ENCODE peak calls at places on chromosomes 7 and 10, in nine cellular contexts. H is AG10803, E is HL-60, X is HFF-Myc, T is heart left ventricle, I is adrenal gland, N is SJSA1, K is A549, Z is tibial nerve. O is an unnamed sample.

GRCh38 chr7:7920056-7920455 is 48.5 kb upstream of the GLCCI1 start:
- DNase-seq in H (no peak), E (no peak), X (no peak), T (no peak), I (no peak), N (no peak), K (no peak), Z (no peak), O (no peak)

GRCh38 chr10:99682752-99683151 is 23.4 kb downstream of the ENTPD7 start:
- DNase-seq in H (no peak), E (peak), X (no peak), T (no peak), I (no peak), N (no peak), K (peak), Z (no peak), O (no peak)

GRCh38 chr10:51170518-51171245 is 96.4 kb downstream of the PRKG1 start:
- DNase-seq in H (peak), E (no peak), X (no peak), T (no peak), I (no peak), N (no peak), K (no peak), Z (no peak), O (no peak)

GRCh38 chr10:11579885-11580284 is 31.6 kb downstream of the USP6NL start:
- DNase-seq in H (no peak), E (no peak), X (no peak), T (no peak), I (no peak), N (no peak), K (no peak), Z (no peak), O (no peak)

GRCh38 chr10:111716032-111716431 is 467.5 kb downstream of the GPAM start:
- DNase-seq in H (no peak), E (no peak), X (no peak), T (no peak), I (no peak), N (no peak), K (no peak), Z (no peak), O (no peak)

GRCh38 chr7:47071866-47072265 is 510.0 kb downstream of the TNS3 start:
- DNase-seq in H (no peak), E (no peak), X (no peak), T (no peak), I (no peak), N (no peak), K (no peak), Z (no peak), O (no peak)

GRCh38 chr10:77919713-77920108 is 6.8 kb downstream of the DLG5 start:
- DNase-seq in H (peak), E (no peak), X (no peak), T (no peak), I (no peak), N (peak), K (peak), Z (no peak), O (no peak)

GRCh38 chr10:58660577-58661255 is 148.0 kb downstream of the BICC1 start:
- DNase-seq in H (peak), E (no peak), X (no peak), T (no peak), I (no peak), N (no peak), K (no peak), Z (no peak), O (no peak)

GRCh38 chr7:123718773-123719480 is 29.9 kb downstream of the WASL start:
- DNase-seq in H (no peak), E (no peak), X (no peak), T (no peak), I (no peak), N (no peak), K (no peak), Z (no peak), O (no peak)

GRCh38 chr7:27095050-27095896 is 527 bp downstream of the HOXA1 start:
- DNase-seq in H (no peak), E (peak), X (no peak), T (no peak), I (no peak), N (no peak), K (no peak), Z (no peak), O (no peak)

GRCh38 chr10:128318868-128319267 is 192.6 kb upstream of the MKI67 start:
- DNase-seq in H (no peak), E (no peak), X (no peak), T (no peak), I (no peak), N (no peak), K (no peak), Z (no peak), O (no peak)

GRCh38 chr7:75575488-75576112 is 83.5 kb downstream of the SPDYE5 start:
- DNase-seq in H (peak), E (no peak), X (peak), T (no peak), I (no peak), N (no peak), K (no peak), Z (no peak), O (no peak)

GRCh38 chr7:805261-805660 is 27.0 kb upstream of the SUN1 start:
- DNase-seq in H (no peak), E (no peak), X (no peak), T (peak), I (peak), N (no peak), K (no peak), Z (peak), O (peak)

GRCh38 chr7:31061185-31061584 is 9.1 kb downstream of the ADCYAP1R1 start:
- DNase-seq in H (no peak), E (no peak), X (no peak), T (no peak), I (no peak), N (no peak), K (peak), Z (no peak), O (no peak)

GRCh38 chr7:497346-497745 is 22.3 kb downstream of the PDGFA start:
- DNase-seq in H (no peak), E (no peak), X (no peak), T (no peak), I (no peak), N (no peak), K (no peak), Z (no peak), O (no peak)

GRCh38 chr7:52410032-52410431 is 625.4 kb upstream of the POM121L12 start:
- DNase-seq in H (no peak), E (no peak), X (no peak), T (no peak), I (no peak), N (no peak), K (no peak), Z (no peak), O (no peak)

GRCh38 chr10:45059632-45060031 is 58.9 kb downstream of the ZNF22 start:
- DNase-seq in H (no peak), E (no peak), X (no peak), T (no peak), I (no peak), N (no peak), K (no peak), Z (no peak), O (no peak)

GRCh38 chr7:47100815-47101435 is 481.0 kb downstream of the TNS3 start:
- DNase-seq in H (peak), E (peak), X (no peak), T (peak), I (peak), N (peak), K (peak), Z (no peak), O (peak)

GRCh38 chr10:82251222-82251977 is 376.4 kb downstream of the NRG3 start:
- DNase-seq in H (no peak), E (no peak), X (no peak), T (no peak), I (no peak), N (no peak), K (no peak), Z (no peak), O (no peak)

GRCh38 chr10:77837248-77837924 is 89.2 kb downstream of the DLG5 start:
- DNase-seq in H (peak), E (peak), X (peak), T (no peak), I (no peak), N (no peak), K (peak), Z (no peak), O (no peak)

GRCh38 chr10:132130286-132131265 is 56.2 kb upstream of the DPYSL4 start:
- DNase-seq in H (no peak), E (no peak), X (no peak), T (no peak), I (no peak), N (no peak), K (no peak), Z (no peak), O (no peak)

GRCh38 chr7:55964261-55964801 is at the start of gene NIPSNAP2:
- DNase-seq in H (no peak), E (peak), X (no peak), T (no peak), I (peak), N (peak), K (peak), Z (no peak), O (peak)

GRCh38 chr7:130903358-130903974 is 169.5 kb upstream of the KLF14 start:
- DNase-seq in H (peak), E (no peak), X (peak), T (no peak), I (peak), N (no peak), K (peak), Z (no peak), O (no peak)

GRCh38 chr7:123723913-123724312 is 24.9 kb downstream of the WASL start:
- DNase-seq in H (no peak), E (no peak), X (no peak), T (no peak), I (no peak), N (no peak), K (no peak), Z (no peak), O (no peak)

GRCh38 chr10:133309720-133310398 is 1.1 kb downstream of the ZNF511 start:
- DNase-seq in H (no peak), E (peak), X (no peak), T (no peak), I (no peak), N (no peak), K (no peak), Z (no peak), O (peak)

DNA sequence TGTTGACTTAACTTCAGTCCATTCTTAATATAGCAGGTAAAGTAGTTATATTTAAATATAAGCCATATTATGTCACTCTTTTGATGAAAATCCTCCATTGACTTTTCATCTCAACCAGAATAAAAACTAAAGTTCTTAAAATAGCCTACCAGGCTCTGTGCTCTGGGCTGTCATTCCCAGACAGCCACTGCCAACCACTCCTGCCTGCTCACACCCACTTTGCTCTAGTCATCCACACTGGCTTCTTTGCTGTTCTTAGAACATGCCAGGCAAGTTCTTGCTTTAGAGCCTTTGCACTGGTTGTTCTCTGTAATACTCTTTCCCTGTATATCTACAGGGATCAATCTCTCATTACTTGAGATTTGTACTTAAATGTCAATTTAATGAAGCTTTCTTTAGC is 80.6 kb downstream of the ZEB1 start:
- DNase-seq in H (peak), E (no peak), X (no peak), T (peak), I (no peak), N (no peak), K (no peak), Z (no peak), O (no peak)
- H3K4me3 ChIP-seq in H (no peak), E (no peak), X (no peak), T (peak), I (no peak), N (no peak), K (no peak), Z (no peak), O (no peak)

GRCh38 chr7:43905209-43905946 is 1.0 kb downstream of the URGCP start:
- DNase-seq in H (peak), E (no peak), X (no peak), T (no peak), I (peak), N (no peak), K (peak), Z (no peak), O (no peak)

GRCh38 chr7:43902542-43903054 is 3.8 kb downstream of the URGCP start:
- DNase-seq in H (no peak), E (no peak), X (no peak), T (no peak), I (no peak), N (no peak), K (no peak), Z (no peak), O (no peak)

GRCh38 chr7:43906327-43907010 is at the start of gene URGCP:
- DNase-seq in H (peak), E (peak), X (no peak), T (peak), I (peak), N (peak), K (peak), Z (no peak), O (peak)

GRCh38 chr7:43905954-43906326 is 456 bp downstream of the URGCP start:
- DNase-seq in H (peak), E (peak), X (no peak), T (peak), I (no peak), N (peak), K (peak), Z (no peak), O (peak)

DNA sequence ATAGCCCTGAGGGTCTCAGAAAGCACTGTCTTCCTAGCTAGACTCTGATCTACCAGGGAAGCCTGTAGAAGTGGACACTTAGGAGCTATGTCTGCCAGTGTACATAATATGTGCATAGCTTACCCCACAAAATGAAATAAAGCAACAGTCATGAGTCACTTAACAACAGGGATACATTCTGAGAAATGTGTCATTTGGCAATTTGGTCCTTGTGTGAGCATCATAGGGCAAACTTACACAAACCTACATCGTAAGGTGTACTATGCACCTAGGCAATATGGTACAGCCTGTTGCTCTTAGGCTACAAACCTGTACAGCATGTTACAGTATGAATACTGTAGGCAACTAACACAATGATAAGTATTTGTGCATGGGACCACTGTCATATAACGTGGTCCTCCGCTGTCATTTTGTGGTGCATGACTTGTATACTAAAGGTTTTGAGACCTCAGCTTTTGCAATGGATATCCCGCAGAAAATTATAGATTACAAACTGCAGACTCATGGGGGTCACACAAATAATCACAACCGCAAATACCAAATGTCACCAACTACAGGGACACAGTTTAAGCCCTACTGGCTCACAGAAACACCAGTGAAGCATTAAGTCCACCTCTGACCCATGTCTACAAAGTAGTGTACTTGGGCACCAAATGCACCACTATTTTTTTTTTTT is 1.7 kb downstream of the URGCP start:
- DNase-seq in H (peak), E (no peak), X (no peak), T (no peak), I (no peak), N (no peak), K (no peak), Z (no peak), O (no peak)
- H3K4me3 ChIP-seq in H (peak), E (no peak), X (peak), T (peak), I (no peak), N (no peak), K (no peak), Z (no peak), O (no peak)

DNA sequence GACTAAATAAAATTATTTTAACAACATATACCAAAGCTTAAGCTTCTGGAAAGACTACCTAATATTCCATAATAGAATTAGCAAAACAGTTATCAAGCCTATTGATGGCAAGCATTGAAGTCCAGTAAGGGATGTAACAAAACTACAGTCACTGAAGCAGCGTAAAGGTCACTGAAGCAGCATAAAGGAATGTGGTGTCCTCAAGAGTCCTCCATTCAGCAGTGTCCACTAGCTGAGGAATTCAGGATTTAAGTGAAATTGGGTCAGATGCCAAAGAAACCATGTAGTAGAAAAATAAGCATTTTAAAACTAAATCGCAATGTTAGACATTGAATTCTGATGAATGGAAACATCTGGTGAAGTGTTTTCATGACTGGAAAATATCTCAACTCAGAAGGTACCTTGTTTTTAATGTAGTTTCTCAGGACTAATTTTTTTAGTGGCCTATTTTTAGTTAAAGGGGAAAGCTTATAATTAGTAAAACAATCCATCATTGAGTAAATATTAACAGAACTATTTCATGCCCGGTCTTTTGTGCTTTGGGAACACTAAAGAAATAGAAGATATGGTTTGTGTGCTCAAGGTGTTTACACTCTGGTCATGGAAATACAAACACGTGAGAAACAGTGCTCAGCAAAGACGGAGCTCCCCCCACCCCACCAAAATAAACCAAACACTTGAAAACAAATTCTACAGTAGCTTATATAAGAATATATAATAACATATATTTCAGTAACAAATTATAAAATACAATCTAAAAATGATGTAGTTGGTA is 121.4 kb downstream of the CDK14 start:
- DNase-seq in H (peak), E (no peak), X (no peak), T (no peak), I (no peak), N (no peak), K (no peak), Z (no peak), O (no peak)
- H3K4me3 ChIP-seq in H (no peak), E (no peak), X (no peak), T (no peak), I (no peak), N (no peak), K (no peak), Z (no peak), O (no peak)

DNA sequence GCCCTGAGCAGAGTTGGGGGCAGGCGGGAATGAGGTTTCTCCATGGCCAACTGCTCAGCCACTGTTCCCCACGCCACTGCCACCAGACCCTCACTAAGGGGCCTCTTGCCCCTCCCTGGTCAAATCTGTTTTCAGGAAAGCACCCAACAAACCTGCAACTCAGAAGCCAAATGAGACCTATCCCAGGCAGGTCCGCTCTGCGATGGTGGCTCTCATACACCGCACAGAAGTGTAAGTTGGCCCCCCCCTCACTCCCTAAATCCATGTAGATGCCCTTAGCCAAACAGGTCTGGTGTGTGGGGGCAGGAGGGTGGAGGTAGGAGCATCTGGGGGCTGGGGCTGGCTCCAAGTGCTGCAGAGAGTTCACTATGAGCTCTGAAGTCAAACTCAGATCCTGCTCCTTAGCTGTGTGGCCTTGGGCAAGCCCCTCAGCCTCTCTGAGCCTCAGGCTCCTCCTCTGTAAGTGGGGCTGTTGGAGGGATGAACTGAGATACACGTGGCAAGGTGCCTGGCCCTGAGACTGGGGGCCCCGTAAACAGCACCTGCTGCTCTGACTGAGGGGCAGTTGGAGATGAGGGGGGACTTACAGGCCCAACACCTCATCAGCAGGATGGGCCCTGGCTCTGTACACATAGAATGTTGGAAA is 1.1 kb downstream of the MMRN2 start:
- DNase-seq in H (no peak), E (no peak), X (no peak), T (no peak), I (no peak), N (no peak), K (no peak), Z (no peak), O (no peak)
- H3K4me3 ChIP-seq in H (no peak), E (no peak), X (no peak), T (peak), I (no peak), N (no peak), K (no peak), Z (no peak), O (peak)

DNA sequence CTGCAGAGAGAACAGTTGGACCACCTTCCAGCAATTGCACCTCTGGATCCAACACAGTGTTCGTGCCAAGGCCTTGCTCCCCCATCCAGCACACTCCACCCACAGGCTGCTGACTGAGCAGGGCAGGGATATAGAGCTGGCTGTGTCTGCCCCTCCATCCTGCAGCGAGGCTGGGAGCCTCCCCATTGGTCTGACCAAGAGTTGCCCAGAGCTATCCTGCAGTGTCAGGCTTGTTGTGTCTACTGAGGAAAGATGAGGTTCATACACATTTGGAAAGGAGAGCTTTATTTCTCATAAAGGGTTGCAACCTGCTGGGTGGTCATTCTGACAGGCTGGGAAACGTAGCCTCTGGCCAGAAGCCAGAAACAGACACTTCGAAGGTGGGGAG is 27.1 kb downstream of the PRF1 start:
- DNase-seq in H (no peak), E (peak), X (no peak), T (no peak), I (peak), N (no peak), K (no peak), Z (no peak), O (no peak)
- H3K4me3 ChIP-seq in H (no peak), E (no peak), X (no peak), T (no peak), I (no peak), N (no peak), K (no peak), Z (no peak), O (no peak)

DNA sequence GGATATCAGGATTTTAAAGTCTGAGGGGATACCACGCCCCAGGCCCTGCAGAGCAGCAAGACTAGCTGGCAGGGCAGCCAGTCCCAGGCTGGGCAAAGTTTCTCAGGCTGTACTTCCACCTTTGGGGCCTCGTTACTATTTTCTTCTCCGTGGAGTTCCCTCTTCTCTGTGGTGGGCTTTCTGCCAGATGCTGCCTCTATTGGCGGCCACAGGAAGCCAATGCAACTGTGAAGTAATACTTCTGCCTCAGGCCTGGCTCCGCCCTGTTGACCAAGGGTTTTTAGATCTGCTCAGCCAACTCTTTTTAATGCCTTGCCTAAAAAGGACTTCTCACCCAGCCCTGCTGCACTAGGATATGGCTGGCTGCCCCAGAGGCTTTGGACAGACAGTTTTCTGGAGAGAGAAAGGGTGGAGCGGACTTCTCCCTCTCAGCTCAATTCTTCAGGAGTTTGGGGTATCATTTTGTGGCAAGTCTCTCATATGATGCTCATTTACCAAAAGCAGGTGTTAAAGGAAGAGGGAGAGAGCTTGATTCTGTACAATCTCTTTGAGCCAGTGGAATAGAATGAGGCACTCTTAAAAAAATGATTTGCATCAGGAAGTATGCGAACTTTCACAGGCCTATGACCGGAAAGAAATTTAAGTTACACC is 67.4 kb downstream of the HHEX start:
- DNase-seq in H (peak), E (peak), X (peak), T (peak), I (peak), N (peak), K (peak), Z (peak), O (peak)
- H3K4me3 ChIP-seq in H (no peak), E (no peak), X (no peak), T (no peak), I (no peak), N (no peak), K (no peak), Z (no peak), O (no peak)